ENCODE peak calls at places on chromosomes 13 and 19, in ten cellular contexts. One of them, this sample, is unnamed.

GRCh38 chr13:20035130-20035529 is 76.6 kb downstream of the ZMYM2 start:
- DNase-seq in left lung: no peak
- DNase-seq in CD8-positive, alpha-beta T cell: no peak
- DNase-seq in adrenal gland: no peak
- DNase-seq in pancreas: no peak
- DNase-seq in aorta: no peak
- DNase-seq in COLO829: peak
- DNase-seq in foreskin fibroblast: no peak
- DNase-seq in GM10248: no peak
- DNase-seq in G401: no peak
- DNase-seq in this sample: no peak

GRCh38 chr19:43624933-43625332 is 5.5 kb upstream of the ZNF428 start:
- DNase-seq in GM10248: peak
- DNase-seq in pancreas: no peak
- DNase-seq in left lung: peak
- DNase-seq in aorta: peak
- DNase-seq in COLO829: no peak
- DNase-seq in adrenal gland: peak
- DNase-seq in CD8-positive, alpha-beta T cell: peak
- DNase-seq in G401: no peak
- DNase-seq in foreskin fibroblast: peak
- DNase-seq in this sample: no peak

GRCh38 chr13:113411216-113412023 is 41.9 kb downstream of the ADPRHL1 start:
- DNase-seq in COLO829: no peak
- DNase-seq in CD8-positive, alpha-beta T cell: no peak
- DNase-seq in G401: no peak
- DNase-seq in pancreas: no peak
- DNase-seq in GM10248: no peak
- DNase-seq in foreskin fibroblast: peak
- DNase-seq in adrenal gland: no peak
- DNase-seq in aorta: peak
- DNase-seq in left lung: peak
- DNase-seq in this sample: peak

GRCh38 chr13:113453962-113454361 is 674 bp upstream of the ADPRHL1 start:
- DNase-seq in left lung: no peak
- DNase-seq in aorta: no peak
- DNase-seq in CD8-positive, alpha-beta T cell: no peak
- DNase-seq in G401: no peak
- DNase-seq in COLO829: no peak
- DNase-seq in foreskin fibroblast: peak
- DNase-seq in pancreas: no peak
- DNase-seq in GM10248: no peak
- DNase-seq in adrenal gland: no peak
- DNase-seq in this sample: no peak

GRCh38 chr13:24220086-24220703 is 59.7 kb downstream of the SPATA13 start:
- DNase-seq in aorta: no peak
- DNase-seq in G401: peak
- DNase-seq in pancreas: no peak
- DNase-seq in foreskin fibroblast: peak
- DNase-seq in COLO829: peak
- DNase-seq in CD8-positive, alpha-beta T cell: peak
- DNase-seq in adrenal gland: peak
- DNase-seq in left lung: no peak
- DNase-seq in GM10248: peak
- DNase-seq in this sample: peak

GRCh38 chr13:72025836-72026235 is 158.8 kb upstream of the DACH1 start:
- DNase-seq in adrenal gland: no peak
- DNase-seq in aorta: no peak
- DNase-seq in G401: no peak
- DNase-seq in left lung: no peak
- DNase-seq in COLO829: no peak
- DNase-seq in foreskin fibroblast: no peak
- DNase-seq in GM10248: no peak
- DNase-seq in pancreas: no peak
- DNase-seq in CD8-positive, alpha-beta T cell: no peak
- DNase-seq in this sample: no peak

GRCh38 chr19:29831041-29831548 is 19.3 kb downstream of the CCNE1 start:
- DNase-seq in G401: no peak
- DNase-seq in CD8-positive, alpha-beta T cell: peak
- DNase-seq in foreskin fibroblast: no peak
- DNase-seq in aorta: no peak
- DNase-seq in adrenal gland: no peak
- DNase-seq in COLO829: no peak
- DNase-seq in pancreas: no peak
- DNase-seq in GM10248: no peak
- DNase-seq in left lung: no peak
- DNase-seq in this sample: peak

GRCh38 chr13:48749699-48750473 is 96.2 kb downstream of the CYSLTR2 start:
- DNase-seq in COLO829: peak
- DNase-seq in adrenal gland: peak
- DNase-seq in left lung: peak
- DNase-seq in G401: peak
- DNase-seq in GM10248: peak
- DNase-seq in aorta: peak
- DNase-seq in CD8-positive, alpha-beta T cell: peak
- DNase-seq in foreskin fibroblast: peak
- DNase-seq in pancreas: peak
- DNase-seq in this sample: peak

GRCh38 chr13:39306639-39307589 is 268.7 kb downstream of the NHLRC3 start:
- DNase-seq in G401: no peak
- DNase-seq in foreskin fibroblast: no peak
- DNase-seq in left lung: no peak
- DNase-seq in GM10248: peak
- DNase-seq in aorta: no peak
- DNase-seq in COLO829: no peak
- DNase-seq in pancreas: no peak
- DNase-seq in adrenal gland: no peak
- DNase-seq in CD8-positive, alpha-beta T cell: no peak
- DNase-seq in this sample: no peak

GRCh38 chr13:33277946-33278345 is 7.6 kb downstream of the STARD13 start:
- DNase-seq in pancreas: no peak
- DNase-seq in foreskin fibroblast: peak
- DNase-seq in G401: no peak
- DNase-seq in left lung: no peak
- DNase-seq in COLO829: no peak
- DNase-seq in GM10248: no peak
- DNase-seq in CD8-positive, alpha-beta T cell: no peak
- DNase-seq in aorta: no peak
- DNase-seq in adrenal gland: no peak
- DNase-seq in this sample: no peak

GRCh38 chr19:3186377-3186688 is 603 bp downstream of the NCLN start:
- DNase-seq in foreskin fibroblast: peak
- DNase-seq in pancreas: peak
- DNase-seq in left lung: peak
- DNase-seq in GM10248: no peak
- DNase-seq in CD8-positive, alpha-beta T cell: no peak
- DNase-seq in COLO829: no peak
- DNase-seq in adrenal gland: no peak
- DNase-seq in G401: no peak
- DNase-seq in aorta: no peak
- DNase-seq in this sample: no peak

GRCh38 chr13:92843549-92843948 is 383.1 kb upstream of the GPC6 start:
- DNase-seq in COLO829: no peak
- DNase-seq in left lung: no peak
- DNase-seq in pancreas: no peak
- DNase-seq in GM10248: no peak
- DNase-seq in foreskin fibroblast: peak
- DNase-seq in CD8-positive, alpha-beta T cell: no peak
- DNase-seq in aorta: no peak
- DNase-seq in G401: no peak
- DNase-seq in adrenal gland: no peak
- DNase-seq in this sample: no peak

GRCh38 chr13:36028359-36028758 is 102.8 kb downstream of the DCLK1 start:
- DNase-seq in pancreas: no peak
- DNase-seq in COLO829: no peak
- DNase-seq in G401: no peak
- DNase-seq in foreskin fibroblast: no peak
- DNase-seq in aorta: no peak
- DNase-seq in adrenal gland: no peak
- DNase-seq in GM10248: no peak
- DNase-seq in CD8-positive, alpha-beta T cell: no peak
- DNase-seq in left lung: no peak
- DNase-seq in this sample: no peak

GRCh38 chr13:61728468-61728867 is 312.8 kb upstream of the PCDH20 start:
- DNase-seq in COLO829: peak
- DNase-seq in G401: no peak
- DNase-seq in pancreas: no peak
- DNase-seq in CD8-positive, alpha-beta T cell: no peak
- DNase-seq in foreskin fibroblast: no peak
- DNase-seq in GM10248: no peak
- DNase-seq in aorta: no peak
- DNase-seq in left lung: no peak
- DNase-seq in adrenal gland: no peak
- DNase-seq in this sample: no peak

GRCh38 chr13:66402071-66402470 is 828.1 kb downstream of the PCDH9 start:
- DNase-seq in foreskin fibroblast: no peak
- DNase-seq in left lung: no peak
- DNase-seq in CD8-positive, alpha-beta T cell: no peak
- DNase-seq in COLO829: no peak
- DNase-seq in GM10248: no peak
- DNase-seq in G401: no peak
- DNase-seq in adrenal gland: no peak
- DNase-seq in pancreas: no peak
- DNase-seq in aorta: no peak
- DNase-seq in this sample: no peak

GRCh38 chr13:95191821-95192220 is 109.4 kb downstream of the ABCC4 start:
- DNase-seq in G401: peak
- DNase-seq in pancreas: peak
- DNase-seq in CD8-positive, alpha-beta T cell: peak
- DNase-seq in adrenal gland: peak
- DNase-seq in GM10248: peak
- DNase-seq in left lung: peak
- DNase-seq in foreskin fibroblast: peak
- DNase-seq in COLO829: peak
- DNase-seq in aorta: peak
- DNase-seq in this sample: peak

GRCh38 chr19:38135150-38135998 is 88.6 kb downstream of the DPF1 start:
- DNase-seq in CD8-positive, alpha-beta T cell: no peak
- DNase-seq in pancreas: no peak
- DNase-seq in aorta: no peak
- DNase-seq in adrenal gland: no peak
- DNase-seq in COLO829: no peak
- DNase-seq in G401: no peak
- DNase-seq in left lung: no peak
- DNase-seq in GM10248: no peak
- DNase-seq in foreskin fibroblast: peak
- DNase-seq in this sample: no peak

GRCh38 chr19:30093966-30094770 is 152.1 kb downstream of the URI1 start:
- DNase-seq in G401: no peak
- DNase-seq in foreskin fibroblast: no peak
- DNase-seq in left lung: no peak
- DNase-seq in aorta: peak
- DNase-seq in CD8-positive, alpha-beta T cell: no peak
- DNase-seq in GM10248: no peak
- DNase-seq in COLO829: no peak
- DNase-seq in pancreas: no peak
- DNase-seq in adrenal gland: no peak
- DNase-seq in this sample: no peak

GRCh38 chr13:30997697-30998547 is 65.5 kb downstream of the TEX26 start:
- DNase-seq in GM10248: no peak
- DNase-seq in aorta: no peak
- DNase-seq in G401: peak
- DNase-seq in left lung: no peak
- DNase-seq in foreskin fibroblast: no peak
- DNase-seq in CD8-positive, alpha-beta T cell: no peak
- DNase-seq in adrenal gland: peak
- DNase-seq in pancreas: no peak
- DNase-seq in COLO829: no peak
- DNase-seq in this sample: no peak

GRCh38 chr13:112767506-112768471 is 78.0 kb downstream of the ATP11A start:
- DNase-seq in GM10248: peak
- DNase-seq in left lung: peak
- DNase-seq in adrenal gland: peak
- DNase-seq in CD8-positive, alpha-beta T cell: no peak
- DNase-seq in COLO829: no peak
- DNase-seq in aorta: peak
- DNase-seq in foreskin fibroblast: no peak
- DNase-seq in G401: no peak
- DNase-seq in pancreas: no peak
- DNase-seq in this sample: no peak

GRCh38 chr19:55158848-55159793 is 1.6 kb upstream of the TNNI3 start:
- DNase-seq in G401: no peak
- DNase-seq in GM10248: no peak
- DNase-seq in foreskin fibroblast: peak
- DNase-seq in pancreas: no peak
- DNase-seq in COLO829: no peak
- DNase-seq in CD8-positive, alpha-beta T cell: no peak
- DNase-seq in left lung: peak
- DNase-seq in adrenal gland: peak
- DNase-seq in aorta: no peak
- DNase-seq in this sample: peak

GRCh38 chr13:67101730-67102467 is 128.2 kb downstream of the PCDH9 start:
- DNase-seq in adrenal gland: no peak
- DNase-seq in foreskin fibroblast: no peak
- DNase-seq in G401: peak
- DNase-seq in pancreas: no peak
- DNase-seq in aorta: no peak
- DNase-seq in COLO829: peak
- DNase-seq in GM10248: no peak
- DNase-seq in CD8-positive, alpha-beta T cell: no peak
- DNase-seq in left lung: no peak
- DNase-seq in this sample: no peak

GRCh38 chr19:3556423-3556977 is 886 bp downstream of the MFSD12 start:
- DNase-seq in adrenal gland: no peak
- DNase-seq in aorta: no peak
- DNase-seq in GM10248: no peak
- DNase-seq in left lung: no peak
- DNase-seq in CD8-positive, alpha-beta T cell: no peak
- DNase-seq in COLO829: no peak
- DNase-seq in G401: no peak
- DNase-seq in foreskin fibroblast: no peak
- DNase-seq in pancreas: no peak
- DNase-seq in this sample: no peak

GRCh38 chr19:43784251-43784980 is 3.6 kb upstream of the KCNN4 start:
- DNase-seq in G401: no peak
- DNase-seq in pancreas: no peak
- DNase-seq in aorta: peak
- DNase-seq in GM10248: peak
- DNase-seq in CD8-positive, alpha-beta T cell: peak
- DNase-seq in left lung: peak
- DNase-seq in adrenal gland: peak
- DNase-seq in COLO829: peak
- DNase-seq in foreskin fibroblast: peak
- DNase-seq in this sample: peak

GRCh38 chr13:111398196-111398595 is 77.8 kb downstream of the TEX29 start:
- DNase-seq in foreskin fibroblast: no peak
- DNase-seq in G401: no peak
- DNase-seq in adrenal gland: no peak
- DNase-seq in COLO829: no peak
- DNase-seq in GM10248: no peak
- DNase-seq in aorta: no peak
- DNase-seq in left lung: no peak
- DNase-seq in pancreas: no peak
- DNase-seq in CD8-positive, alpha-beta T cell: no peak
- DNase-seq in this sample: no peak

GRCh38 chr13:41707192-41707858 is 250.0 kb downstream of the RGCC start:
- DNase-seq in G401: peak
- DNase-seq in GM10248: no peak
- DNase-seq in foreskin fibroblast: no peak
- DNase-seq in adrenal gland: no peak
- DNase-seq in COLO829: no peak
- DNase-seq in aorta: no peak
- DNase-seq in pancreas: no peak
- DNase-seq in CD8-positive, alpha-beta T cell: no peak
- DNase-seq in left lung: no peak
- DNase-seq in this sample: no peak

GRCh38 chr13:53237696-53238095 is 209.1 kb downstream of the OLFM4 start:
- DNase-seq in pancreas: no peak
- DNase-seq in G401: no peak
- DNase-seq in GM10248: no peak
- DNase-seq in adrenal gland: no peak
- DNase-seq in aorta: no peak
- DNase-seq in CD8-positive, alpha-beta T cell: no peak
- DNase-seq in COLO829: no peak
- DNase-seq in foreskin fibroblast: no peak
- DNase-seq in left lung: no peak
- DNase-seq in this sample: no peak

GRCh38 chr19:2282062-2282861 is at the start of gene PEAK3:
- DNase-seq in COLO829: no peak
- DNase-seq in CD8-positive, alpha-beta T cell: peak
- DNase-seq in left lung: peak
- DNase-seq in GM10248: peak
- DNase-seq in G401: no peak
- DNase-seq in pancreas: no peak
- DNase-seq in adrenal gland: peak
- DNase-seq in foreskin fibroblast: peak
- DNase-seq in aorta: peak
- DNase-seq in this sample: no peak

This sample was measured in LoVo.